ENCODE peak calls at places on chromosome 1, in four cellular contexts. One of them, this sample, is unnamed.

GRCh38 chr1:52288286-52288685 is 77.7 kb downstream of the CC2D1B start:
- DNase-seq in NT2/D1: no peak
- DNase-seq in H7: no peak
- DNase-seq in pancreas: no peak
- DNase-seq in this sample: no peak

GRCh38 chr1:160437432-160438319 is 37.3 kb downstream of the VANGL2 start:
- DNase-seq in NT2/D1: no peak
- DNase-seq in H7: no peak
- DNase-seq in pancreas: no peak
- DNase-seq in this sample: no peak

GRCh38 chr1:167454304-167454928 is 63.9 kb downstream of the CD247 start:
- DNase-seq in NT2/D1: no peak
- DNase-seq in H7: no peak
- DNase-seq in pancreas: no peak
- DNase-seq in this sample: no peak

GRCh38 chr1:67347688-67348472 is 40.2 kb downstream of the IL12RB2 start:
- DNase-seq in NT2/D1: peak
- DNase-seq in H7: peak
- DNase-seq in pancreas: no peak
- DNase-seq in this sample: peak

GRCh38 chr1:46497665-46498064 is 8.0 kb downstream of the DMBX1 start:
- DNase-seq in NT2/D1: no peak
- DNase-seq in H7: no peak
- DNase-seq in pancreas: peak
- DNase-seq in this sample: no peak

GRCh38 chr1:111731956-111732355 is 7.2 kb downstream of the INKA2 start:
- DNase-seq in NT2/D1: no peak
- DNase-seq in H7: peak
- DNase-seq in pancreas: no peak
- DNase-seq in this sample: no peak

GRCh38 chr1:179879797-179880196 is 2.2 kb upstream of the TOR1AIP2 start:
- DNase-seq in NT2/D1: no peak
- DNase-seq in H7: no peak
- DNase-seq in pancreas: no peak
- DNase-seq in this sample: no peak

GRCh38 chr1:234617135-234617985 is 7.4 kb upstream of the IRF2BP2 start:
- DNase-seq in NT2/D1: no peak
- DNase-seq in H7: no peak
- DNase-seq in pancreas: no peak
- DNase-seq in this sample: no peak

GRCh38 chr1:18309552-18310155 is 171.1 kb upstream of the KLHDC7A start:
- DNase-seq in NT2/D1: no peak
- DNase-seq in H7: no peak
- DNase-seq in pancreas: no peak
- DNase-seq in this sample: no peak

GRCh38 chr1:224589006-224589405 is 27.1 kb upstream of the CNIH3 start:
- DNase-seq in NT2/D1: peak
- DNase-seq in H7: no peak
- DNase-seq in pancreas: no peak
- DNase-seq in this sample: peak

GRCh38 chr1:14217384-14217783 is 381.1 kb upstream of the KAZN start:
- DNase-seq in NT2/D1: no peak
- DNase-seq in H7: no peak
- DNase-seq in pancreas: no peak
- DNase-seq in this sample: peak

GRCh38 chr1:62175568-62176179 is 19.0 kb upstream of the L1TD1 start:
- DNase-seq in NT2/D1: peak
- DNase-seq in H7: peak
- DNase-seq in pancreas: no peak
- DNase-seq in this sample: peak

GRCh38 chr1:89890085-89890754 is 69.4 kb downstream of the LRRC8D start:
- DNase-seq in NT2/D1: no peak
- DNase-seq in H7: no peak
- DNase-seq in pancreas: no peak
- DNase-seq in this sample: no peak

GRCh38 chr1:178143730-178144343 is 49.9 kb downstream of the RASAL2 start:
- DNase-seq in NT2/D1: no peak
- DNase-seq in H7: no peak
- DNase-seq in pancreas: no peak
- DNase-seq in this sample: no peak

GRCh38 chr1:240878631-240879030 is 266.7 kb upstream of the GREM2 start:
- DNase-seq in NT2/D1: no peak
- DNase-seq in H7: no peak
- DNase-seq in pancreas: no peak
- DNase-seq in this sample: no peak

GRCh38 chr1:241115784-241116183 is 241.2 kb downstream of the RGS7 start:
- DNase-seq in NT2/D1: no peak
- DNase-seq in H7: no peak
- DNase-seq in pancreas: no peak
- DNase-seq in this sample: no peak

DNA sequence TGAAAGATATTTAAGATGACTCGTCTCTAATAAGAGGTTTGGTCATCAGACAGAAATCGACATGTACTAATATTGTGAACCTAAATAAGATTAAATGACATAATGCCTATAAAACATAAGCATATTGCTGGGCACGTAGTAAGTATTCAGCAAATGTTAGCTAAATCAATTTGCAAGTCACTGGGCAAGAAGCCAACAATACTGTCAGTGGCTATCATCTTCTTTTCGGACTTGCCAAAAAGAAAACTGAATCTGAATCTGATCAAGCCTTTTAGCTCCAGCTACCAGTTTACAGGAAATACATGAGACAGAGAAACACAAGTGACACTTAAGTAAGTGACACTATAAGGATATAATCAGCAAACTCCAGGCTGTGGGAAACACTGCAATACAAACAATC is 46.0 kb downstream of the RPL5 start:
- DNase-seq in NT2/D1: no peak
- DNase-seq in H7: no peak
- DNase-seq in pancreas: no peak
- DNase-seq in this sample: no peak
- H3K4me3 ChIP-seq in NT2/D1: no peak
- H3K4me3 ChIP-seq in H7: no peak
- H3K4me3 ChIP-seq in pancreas: no peak
- H3K4me3 ChIP-seq in this sample: no peak

DNA sequence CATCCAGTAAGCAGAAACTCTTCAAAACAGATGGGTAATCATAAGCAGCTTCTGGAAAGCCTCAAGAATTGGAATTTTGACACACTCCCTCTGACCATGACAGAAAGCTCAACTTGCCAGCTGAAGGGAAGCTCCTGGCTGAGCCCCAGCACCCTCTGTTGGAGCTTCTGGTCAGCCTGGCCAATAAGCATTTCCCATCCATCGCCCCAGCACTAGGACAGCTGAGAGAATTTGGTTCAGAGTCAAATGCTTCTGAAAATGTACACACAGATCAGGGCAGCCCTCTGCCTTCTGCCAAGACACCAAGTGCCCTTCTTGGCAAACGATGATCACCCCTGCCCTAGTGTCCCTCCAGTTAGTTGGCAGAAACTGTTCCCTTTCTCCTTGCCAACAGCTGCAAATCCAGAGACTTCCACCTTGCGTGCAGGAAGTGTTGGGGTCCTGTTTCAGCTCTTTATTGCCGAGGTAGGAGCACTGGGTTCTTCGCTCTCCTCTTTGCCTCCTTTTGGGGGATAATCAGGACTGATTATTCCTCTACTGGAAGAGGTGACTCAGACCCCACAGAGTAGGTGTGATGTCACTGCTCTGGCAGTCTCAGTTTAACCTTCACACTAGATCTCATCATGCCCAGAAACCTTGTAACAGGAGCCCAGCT is 11.9 kb downstream of the PIGV start:
- DNase-seq in NT2/D1: no peak
- DNase-seq in H7: no peak
- DNase-seq in pancreas: no peak
- DNase-seq in this sample: peak
- H3K4me3 ChIP-seq in NT2/D1: no peak
- H3K4me3 ChIP-seq in H7: no peak
- H3K4me3 ChIP-seq in pancreas: no peak
- H3K4me3 ChIP-seq in this sample: peak

DNA sequence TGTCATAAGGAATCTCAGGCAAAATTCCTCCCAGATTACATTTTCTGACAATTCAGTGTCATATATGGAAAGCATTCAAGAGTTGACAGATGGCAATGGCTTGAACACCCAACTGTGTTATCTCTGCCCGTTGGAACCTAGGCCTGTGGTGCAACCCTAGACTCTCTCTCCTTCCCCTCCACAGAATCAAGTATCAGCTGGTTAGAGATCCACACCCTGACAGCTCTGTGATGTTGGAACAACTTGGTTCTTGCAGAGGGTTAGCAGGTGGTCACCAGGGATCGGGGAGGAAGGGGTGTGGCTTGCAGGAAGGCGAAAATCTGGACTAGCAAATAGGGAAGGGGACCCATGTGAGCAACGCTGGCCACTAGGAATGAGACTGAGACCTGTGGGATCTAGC is 26.3 kb downstream of the PCSK9 start:
- DNase-seq in NT2/D1: no peak
- DNase-seq in H7: no peak
- DNase-seq in pancreas: no peak
- DNase-seq in this sample: no peak
- H3K4me3 ChIP-seq in NT2/D1: no peak
- H3K4me3 ChIP-seq in H7: no peak
- H3K4me3 ChIP-seq in pancreas: no peak
- H3K4me3 ChIP-seq in this sample: no peak

DNA sequence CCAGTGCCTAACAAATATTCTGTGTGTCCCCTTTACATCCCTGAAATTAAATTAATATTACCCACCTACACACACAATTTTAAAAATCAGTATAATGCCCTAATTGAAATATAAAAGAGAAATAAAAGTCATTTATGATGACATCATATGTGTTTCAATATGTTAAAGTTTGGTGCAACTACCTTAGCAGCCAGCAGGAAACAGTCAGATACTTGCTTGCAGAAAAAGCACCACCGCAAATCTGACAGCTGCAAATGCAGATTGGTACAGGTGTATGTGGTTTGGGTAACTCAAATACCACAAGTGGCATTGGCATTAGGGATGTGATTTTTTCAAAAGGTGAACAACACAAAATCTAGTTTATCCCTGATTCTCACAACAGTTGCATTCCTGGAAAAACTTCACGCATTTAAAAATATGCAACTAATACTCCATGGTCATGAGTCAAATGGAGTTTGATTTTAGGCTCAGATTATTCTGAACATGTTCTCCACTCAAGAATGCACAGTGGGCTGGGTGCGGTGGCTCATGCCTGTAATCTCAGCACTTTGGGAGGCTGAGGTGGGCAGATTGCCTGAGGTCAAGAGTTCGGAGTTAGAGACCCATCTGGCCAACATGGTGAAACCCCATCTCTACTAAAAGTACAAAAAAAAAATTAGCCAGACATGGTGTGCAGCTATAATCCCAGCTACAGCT is 106.3 kb downstream of the EDEM3 start:
- DNase-seq in NT2/D1: no peak
- DNase-seq in H7: no peak
- DNase-seq in pancreas: no peak
- DNase-seq in this sample: no peak
- H3K4me3 ChIP-seq in NT2/D1: no peak
- H3K4me3 ChIP-seq in H7: no peak
- H3K4me3 ChIP-seq in pancreas: no peak
- H3K4me3 ChIP-seq in this sample: no peak

GRCh38 chr1:43980255-43981134 is 1.5 kb downstream of the B4GALT2 start:
- DNase-seq in NT2/D1: no peak
- DNase-seq in H7: peak
- DNase-seq in pancreas: peak
- DNase-seq in this sample: no peak

GRCh38 chr1:43979528-43980254 is 681 bp downstream of the B4GALT2 start:
- DNase-seq in NT2/D1: no peak
- DNase-seq in H7: peak
- DNase-seq in pancreas: peak
- DNase-seq in this sample: peak

GRCh38 chr1:43978551-43979260 is at the start of gene B4GALT2:
- DNase-seq in NT2/D1: no peak
- DNase-seq in H7: peak
- DNase-seq in pancreas: peak
- DNase-seq in this sample: no peak

GRCh38 chr1:43978264-43978550 is 803 bp upstream of the B4GALT2 start:
- DNase-seq in NT2/D1: no peak
- DNase-seq in H7: no peak
- DNase-seq in pancreas: no peak
- DNase-seq in this sample: no peak

DNA sequence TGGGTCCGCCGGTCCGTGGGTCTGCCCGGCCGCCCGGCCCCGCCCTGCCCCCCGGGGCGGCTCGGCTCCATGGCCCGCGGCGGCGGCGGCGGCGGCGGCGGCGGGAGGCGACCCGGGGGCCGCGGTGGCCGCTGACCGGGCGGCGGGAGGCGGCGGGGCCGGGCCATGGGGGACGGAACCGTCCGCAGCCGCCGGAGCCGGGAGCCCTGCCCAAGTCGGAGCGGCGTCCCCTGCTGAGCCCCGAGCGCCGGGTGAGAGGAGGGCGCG is 184 bp downstream of the B4GALT2 start:
- DNase-seq in NT2/D1: no peak
- DNase-seq in H7: no peak
- DNase-seq in pancreas: no peak
- DNase-seq in this sample: no peak
- H3K4me3 ChIP-seq in NT2/D1: peak
- H3K4me3 ChIP-seq in H7: peak
- H3K4me3 ChIP-seq in pancreas: peak
- H3K4me3 ChIP-seq in this sample: peak

GRCh38 chr1:227749225-227749624 is 14.0 kb downstream of the SNAP47 start:
- DNase-seq in NT2/D1: no peak
- DNase-seq in H7: no peak
- DNase-seq in pancreas: no peak
- DNase-seq in this sample: no peak
- H3K4me3 ChIP-seq in NT2/D1: no peak
- H3K4me3 ChIP-seq in H7: no peak
- H3K4me3 ChIP-seq in pancreas: no peak
- H3K4me3 ChIP-seq in this sample: no peak

DNA sequence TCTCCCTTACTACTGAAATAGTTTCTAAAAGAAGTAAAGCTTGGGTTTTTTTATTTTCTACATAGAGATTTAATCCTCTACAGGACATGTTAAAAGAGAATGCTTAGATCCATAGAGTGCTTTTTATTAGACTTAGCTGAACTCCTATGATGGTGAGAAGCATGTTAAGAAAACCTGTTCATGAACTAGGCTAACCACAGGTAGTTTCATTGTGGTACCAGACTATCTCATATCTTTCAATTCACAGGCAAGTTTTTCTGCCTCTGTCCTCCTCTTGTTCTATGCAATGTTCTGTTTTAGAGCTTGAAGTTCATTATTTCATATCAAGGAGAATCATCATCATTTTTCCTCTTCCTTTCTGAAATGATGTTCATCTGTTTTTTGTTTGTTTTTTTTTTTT is 65.4 kb downstream of the ELAVL4 start:
- DNase-seq in NT2/D1: no peak
- DNase-seq in H7: no peak
- DNase-seq in pancreas: no peak
- DNase-seq in this sample: no peak
- H3K4me3 ChIP-seq in NT2/D1: no peak
- H3K4me3 ChIP-seq in H7: no peak
- H3K4me3 ChIP-seq in pancreas: no peak
- H3K4me3 ChIP-seq in this sample: no peak

DNA sequence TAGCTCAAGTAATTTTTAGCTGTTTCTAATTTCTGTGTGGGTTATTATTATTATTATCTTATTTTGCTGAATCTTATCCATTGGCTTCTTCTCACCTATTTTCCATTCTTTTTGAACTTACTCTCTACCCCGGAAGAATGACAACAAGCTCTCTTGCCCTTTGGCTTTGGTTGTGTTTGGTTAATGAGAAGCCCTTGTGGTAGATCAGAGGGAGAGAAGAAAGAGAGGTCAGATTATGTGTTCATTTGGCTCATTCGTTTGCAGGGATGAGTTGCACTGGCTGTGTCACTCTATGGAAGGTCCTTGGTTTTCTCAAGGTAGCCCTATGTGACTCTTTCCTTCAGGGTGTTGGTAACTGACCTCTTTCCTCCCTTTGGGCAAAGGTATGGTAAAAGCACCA is 391.9 kb downstream of the LMO4 start:
- DNase-seq in NT2/D1: no peak
- DNase-seq in H7: no peak
- DNase-seq in pancreas: no peak
- DNase-seq in this sample: no peak
- H3K4me3 ChIP-seq in NT2/D1: no peak
- H3K4me3 ChIP-seq in H7: no peak
- H3K4me3 ChIP-seq in pancreas: no peak
- H3K4me3 ChIP-seq in this sample: no peak